ENCODE peak calls at places on chromosomes 4 and X, in six cellular contexts. R, P, O, W, S and X are unnamed samples.
A peak's percentile ranks its signal among the peaks of the same experiment; 100 is the strongest.

GRCh38 chr4:26717332-26717731 is 133.4 kb downstream of the TBC1D19 start:
- DNase-seq in S (no peak), R (no peak), O (no peak), P (no peak), W (no peak), X (peak; percentile 22)

GRCh38 chrX:31227250-31227649 is 155.4 kb upstream of the FTHL17 start:
- DNase-seq in S (no peak), W (no peak), P (no peak), O (no peak), R (no peak), X (no peak)

GRCh38 chrX:11351375-11352295 is 58.4 kb downstream of the AMELX start:
- DNase-seq in R (no peak), S (no peak), O (no peak), W (no peak), P (no peak), X (no peak)

GRCh38 chr4:19402666-19403065 is 849.0 kb upstream of the SLIT2 start:
- DNase-seq in P (no peak), W (no peak), R (no peak), O (no peak), S (no peak), X (no peak)

GRCh38 chr4:167713756-167714155 is 378.6 kb upstream of the ANXA10 start:
- DNase-seq in R (no peak), S (no peak), W (no peak), O (no peak), P (no peak), X (no peak)

GRCh38 chr4:150133605-150134004 is 55.4 kb downstream of the DCLK2 start:
- DNase-seq in O (no peak), S (no peak), W (no peak), P (no peak), R (no peak), X (no peak)

GRCh38 chr4:30946288-30946687 is 226.1 kb downstream of the PCDH7 start:
- DNase-seq in R (no peak), S (no peak), O (no peak), W (no peak), P (no peak), X (no peak)

GRCh38 chr4:28350485-28350884 is 1489.8 kb downstream of the STIM2 start:
- DNase-seq in P (no peak), S (no peak), W (no peak), R (no peak), O (no peak), X (no peak)

GRCh38 chr4:175090116-175090515 is 172.0 kb downstream of the ADAM29 start:
- DNase-seq in W (no peak), P (no peak), O (no peak), R (no peak), S (no peak), X (no peak)

GRCh38 chr4:73866236-73866635 is 3.0 kb upstream of the CXCL1 start:
- DNase-seq in O (no peak), R (no peak), P (no peak), S (no peak), W (no peak), X (no peak)

GRCh38 chr4:120692964-120693363 is 229.6 kb downstream of the PRDM5 start:
- DNase-seq in W (no peak), O (peak; percentile 13), P (no peak), S (peak; percentile 43), R (no peak), X (peak; percentile 72)